ENCODE peak calls at places on chromosome 10, in four cellular contexts. One of them, this sample, is unnamed.

GRCh38 chr10:48742891-48743845 is 58.5 kb downstream of the WDFY4 start:
- DNase-seq in HEK293T: no peak
- DNase-seq in GM12878: no peak
- DNase-seq in HepG2: no peak
- DNase-seq in this sample: no peak

GRCh38 chr10:103618575-103619423 is 125.3 kb downstream of the NEURL1 start:
- DNase-seq in HEK293T: no peak
- DNase-seq in GM12878: no peak
- DNase-seq in HepG2: no peak
- DNase-seq in this sample: peak

GRCh38 chr10:129373718-129374117 is 93.3 kb upstream of the MGMT start:
- DNase-seq in HEK293T: no peak
- DNase-seq in GM12878: no peak
- DNase-seq in HepG2: no peak
- DNase-seq in this sample: no peak

GRCh38 chr10:51000164-51000563 is 74.1 kb upstream of the PRKG1 start:
- DNase-seq in HEK293T: no peak
- DNase-seq in GM12878: no peak
- DNase-seq in HepG2: no peak
- DNase-seq in this sample: no peak

GRCh38 chr10:97726636-97727178 is 10.2 kb upstream of the ZFYVE27 start:
- DNase-seq in HEK293T: peak
- DNase-seq in GM12878: no peak
- DNase-seq in HepG2: peak
- DNase-seq in this sample: peak

GRCh38 chr10:51786016-51786683 is 86.8 kb upstream of the CSTF2T start:
- DNase-seq in HEK293T: no peak
- DNase-seq in GM12878: no peak
- DNase-seq in HepG2: no peak
- DNase-seq in this sample: no peak

GRCh38 chr10:31584098-31584631 is 265.1 kb downstream of the ZEB1 start:
- DNase-seq in HEK293T: no peak
- DNase-seq in GM12878: no peak
- DNase-seq in HepG2: no peak
- DNase-seq in this sample: no peak

GRCh38 chr10:92690211-92691041 is 671 bp downstream of the HHEX start:
- DNase-seq in HEK293T: peak
- DNase-seq in GM12878: no peak
- DNase-seq in HepG2: no peak
- DNase-seq in this sample: peak

GRCh38 chr10:80457554-80458262 is 3.6 kb downstream of the TSPAN14 start:
- DNase-seq in HEK293T: no peak
- DNase-seq in GM12878: no peak
- DNase-seq in HepG2: peak
- DNase-seq in this sample: peak

GRCh38 chr10:7098160-7098762 is 312.6 kb downstream of the SFMBT2 start:
- DNase-seq in HEK293T: no peak
- DNase-seq in GM12878: no peak
- DNase-seq in HepG2: no peak
- DNase-seq in this sample: no peak

GRCh38 chr10:101495324-101495925 is 92.6 kb downstream of the POLL start:
- DNase-seq in HEK293T: peak
- DNase-seq in GM12878: no peak
- DNase-seq in HepG2: peak
- DNase-seq in this sample: peak

DNA sequence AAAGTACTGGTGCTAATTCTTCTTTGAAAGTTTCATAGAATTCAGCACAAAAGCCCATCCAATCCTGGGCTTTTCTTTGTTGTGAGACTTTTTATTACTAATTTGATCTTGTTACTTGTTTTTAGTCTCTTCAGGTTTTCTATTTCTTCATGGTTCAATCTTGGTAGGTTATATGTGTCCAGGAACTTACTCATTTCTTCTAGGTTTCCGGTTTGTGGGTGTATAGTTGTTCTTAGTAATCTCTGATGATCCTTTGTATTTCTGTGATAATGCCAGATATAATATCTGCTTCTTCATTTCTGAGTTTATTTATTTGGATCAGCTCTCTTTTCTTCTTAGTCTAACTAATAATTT is 147.5 kb downstream of the RTKN2 start:
- DNase-seq in HEK293T: no peak
- DNase-seq in GM12878: no peak
- DNase-seq in HepG2: no peak
- DNase-seq in this sample: no peak
- TF ChIP-seq FOXK2 in HEK293T: no peak
- TF ChIP-seq FOXK2 in GM12878: no peak
- TF ChIP-seq FOXK2 in HepG2: no peak
- TF ChIP-seq FOXK2 in this sample: no peak

DNA sequence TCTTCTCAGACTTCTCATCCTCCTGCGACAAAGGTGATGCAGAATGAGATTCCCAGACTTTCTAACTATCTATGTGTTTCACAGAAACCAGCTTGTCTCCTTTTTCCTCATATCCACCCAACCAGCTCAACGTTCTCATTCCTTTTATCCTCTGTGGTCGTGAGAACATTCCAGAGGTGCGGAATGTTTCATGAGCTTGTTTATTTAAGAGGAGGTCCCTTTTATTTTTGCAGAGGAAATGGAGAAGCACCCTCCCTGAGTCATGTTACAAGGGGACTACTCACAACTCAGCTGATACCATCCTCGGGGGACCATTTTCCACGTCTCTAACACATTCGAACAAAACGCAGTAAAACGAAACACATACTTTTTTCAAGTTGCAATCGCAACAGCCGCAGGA is 93.2 kb downstream of the ZRANB1 start:
- DNase-seq in HEK293T: no peak
- DNase-seq in GM12878: no peak
- DNase-seq in HepG2: peak
- DNase-seq in this sample: no peak
- TF ChIP-seq FOXK2 in HEK293T: no peak
- TF ChIP-seq FOXK2 in GM12878: no peak
- TF ChIP-seq FOXK2 in HepG2: no peak
- TF ChIP-seq FOXK2 in this sample: no peak

DNA sequence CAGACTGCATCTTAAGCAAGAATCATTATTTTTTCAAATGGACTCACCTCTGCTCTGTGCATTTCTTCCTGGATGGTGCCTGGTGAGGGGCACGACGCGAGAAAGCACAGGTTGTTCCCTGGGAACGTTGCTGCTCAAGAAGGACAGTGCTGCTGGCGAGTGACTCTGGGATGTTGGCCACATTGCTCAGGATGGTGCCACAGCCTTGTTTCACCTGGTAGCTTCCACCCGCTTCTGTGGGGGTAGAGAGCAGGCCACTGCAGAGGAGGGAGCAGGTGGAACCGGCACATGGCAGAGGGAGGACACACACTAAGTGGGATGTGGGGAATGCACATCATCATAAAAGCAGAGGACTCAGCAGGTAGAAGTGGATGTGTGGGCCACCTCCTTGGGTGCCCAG is 444.7 kb downstream of the TCERG1L start:
- DNase-seq in HEK293T: no peak
- DNase-seq in GM12878: no peak
- DNase-seq in HepG2: no peak
- DNase-seq in this sample: no peak
- TF ChIP-seq FOXK2 in HEK293T: no peak
- TF ChIP-seq FOXK2 in GM12878: no peak
- TF ChIP-seq FOXK2 in HepG2: no peak
- TF ChIP-seq FOXK2 in this sample: no peak

GRCh38 chr10:66501356-66501755 is 424.5 kb upstream of the LRRTM3 start:
- DNase-seq in HEK293T: no peak
- DNase-seq in GM12878: no peak
- DNase-seq in HepG2: peak
- DNase-seq in this sample: no peak

DNA sequence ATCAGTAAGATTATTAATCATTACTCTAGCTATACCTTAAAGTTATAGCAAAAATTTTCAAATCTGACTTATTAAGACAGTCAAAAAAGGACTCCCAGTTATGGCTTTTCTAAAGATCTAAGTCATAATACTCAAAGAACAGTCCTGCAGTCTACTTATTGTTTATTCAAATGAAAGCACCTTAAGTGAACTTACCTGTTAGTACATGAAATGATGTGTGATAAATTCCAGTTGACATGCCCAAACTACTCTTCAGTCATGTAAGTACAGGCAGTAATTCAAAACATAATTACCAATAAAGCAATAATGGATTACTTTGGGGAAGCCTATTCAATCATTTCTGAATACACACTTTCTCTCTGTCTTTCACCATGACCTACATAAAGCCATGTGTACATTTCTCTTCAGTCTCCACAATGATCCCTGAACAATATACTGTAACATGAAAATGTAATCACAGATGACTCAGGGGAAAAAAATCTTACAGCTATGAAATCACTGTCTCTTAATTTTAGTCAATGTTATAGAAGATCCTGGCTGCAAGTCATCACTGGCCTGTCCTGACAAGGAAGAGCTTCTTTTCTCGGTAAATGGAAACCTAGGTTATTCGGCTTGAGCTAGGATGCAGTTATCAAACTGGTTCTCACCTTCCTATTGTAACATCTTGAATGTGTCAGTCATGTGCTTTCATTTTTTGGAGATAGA is 420.7 kb upstream of the LRRTM3 start:
- DNase-seq in HEK293T: no peak
- DNase-seq in GM12878: no peak
- DNase-seq in HepG2: no peak
- DNase-seq in this sample: no peak
- TF ChIP-seq FOXK2 in HEK293T: no peak
- TF ChIP-seq FOXK2 in GM12878: no peak
- TF ChIP-seq FOXK2 in HepG2: no peak
- TF ChIP-seq FOXK2 in this sample: no peak

GRCh38 chr10:17215782-17216122 is 12.3 kb upstream of the VIM start:
- DNase-seq in HEK293T: no peak
- DNase-seq in GM12878: no peak
- DNase-seq in HepG2: no peak
- DNase-seq in this sample: no peak

GRCh38 chr10:17219024-17219423 is 9.0 kb upstream of the VIM start:
- DNase-seq in HEK293T: no peak
- DNase-seq in GM12878: no peak
- DNase-seq in HepG2: no peak
- DNase-seq in this sample: no peak

GRCh38 chr10:17216901-17217395 is 11.1 kb upstream of the VIM start:
- DNase-seq in HEK293T: no peak
- DNase-seq in GM12878: no peak
- DNase-seq in HepG2: no peak
- DNase-seq in this sample: no peak

GRCh38 chr10:17216217-17216900 is 11.7 kb upstream of the VIM start:
- DNase-seq in HEK293T: no peak
- DNase-seq in GM12878: peak
- DNase-seq in HepG2: peak
- DNase-seq in this sample: peak

DNA sequence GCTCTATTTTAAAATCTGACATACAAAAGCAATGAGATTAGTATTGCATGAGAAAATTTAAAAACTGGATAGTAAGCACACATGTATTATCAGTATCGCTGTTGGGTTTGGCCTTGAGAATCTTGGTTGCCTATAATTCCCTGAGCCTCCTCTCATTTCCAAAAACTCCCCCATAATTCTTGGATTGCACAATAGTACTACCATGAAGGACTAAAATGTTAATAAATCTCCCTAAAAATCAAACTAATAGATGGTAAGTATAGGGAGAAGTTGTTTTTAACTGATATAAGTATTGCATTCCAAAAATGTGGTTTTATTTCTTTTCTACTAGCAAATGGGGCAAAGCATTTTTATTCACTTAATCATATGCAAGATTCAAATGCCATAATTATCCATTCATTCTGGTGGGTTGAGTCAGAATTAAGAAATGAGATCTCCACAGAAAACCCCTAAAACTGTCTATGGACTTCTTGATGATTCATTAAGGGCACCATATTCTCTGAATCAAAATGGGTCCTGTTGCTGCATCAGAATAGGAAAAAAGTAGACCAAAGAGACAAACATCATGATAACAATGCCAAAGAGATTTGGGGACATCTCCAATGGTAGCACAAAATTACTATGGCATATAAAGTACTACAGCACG is 10.3 kb upstream of the VIM start:
- DNase-seq in HEK293T: no peak
- DNase-seq in GM12878: no peak
- DNase-seq in HepG2: no peak
- DNase-seq in this sample: no peak
- TF ChIP-seq FOXK2 in HEK293T: no peak
- TF ChIP-seq FOXK2 in GM12878: no peak
- TF ChIP-seq FOXK2 in HepG2: no peak
- TF ChIP-seq FOXK2 in this sample: no peak

DNA sequence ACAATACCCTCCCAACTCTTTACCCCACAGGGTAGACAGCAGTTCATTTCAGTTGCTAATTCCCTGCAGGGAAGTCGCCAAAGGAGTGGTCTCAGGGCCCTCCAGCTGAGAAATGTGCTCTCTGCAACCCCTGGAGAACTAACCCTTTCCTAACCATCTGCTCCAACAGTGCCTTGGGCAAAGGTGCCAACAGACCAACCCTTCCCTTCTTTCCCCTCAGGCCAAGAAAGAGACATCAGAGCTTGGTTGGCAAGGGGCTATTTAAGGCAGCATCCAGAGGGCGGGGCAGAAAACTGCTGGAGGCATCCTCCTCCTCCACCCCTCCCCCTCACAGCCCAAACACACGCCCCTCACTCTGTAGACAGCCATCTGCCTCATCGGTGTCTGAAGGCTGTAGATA is 1.7 kb downstream of the SORBS1 start:
- DNase-seq in HEK293T: no peak
- DNase-seq in GM12878: no peak
- DNase-seq in HepG2: no peak
- DNase-seq in this sample: no peak
- TF ChIP-seq FOXK2 in HEK293T: no peak
- TF ChIP-seq FOXK2 in GM12878: no peak
- TF ChIP-seq FOXK2 in HepG2: no peak
- TF ChIP-seq FOXK2 in this sample: no peak

DNA sequence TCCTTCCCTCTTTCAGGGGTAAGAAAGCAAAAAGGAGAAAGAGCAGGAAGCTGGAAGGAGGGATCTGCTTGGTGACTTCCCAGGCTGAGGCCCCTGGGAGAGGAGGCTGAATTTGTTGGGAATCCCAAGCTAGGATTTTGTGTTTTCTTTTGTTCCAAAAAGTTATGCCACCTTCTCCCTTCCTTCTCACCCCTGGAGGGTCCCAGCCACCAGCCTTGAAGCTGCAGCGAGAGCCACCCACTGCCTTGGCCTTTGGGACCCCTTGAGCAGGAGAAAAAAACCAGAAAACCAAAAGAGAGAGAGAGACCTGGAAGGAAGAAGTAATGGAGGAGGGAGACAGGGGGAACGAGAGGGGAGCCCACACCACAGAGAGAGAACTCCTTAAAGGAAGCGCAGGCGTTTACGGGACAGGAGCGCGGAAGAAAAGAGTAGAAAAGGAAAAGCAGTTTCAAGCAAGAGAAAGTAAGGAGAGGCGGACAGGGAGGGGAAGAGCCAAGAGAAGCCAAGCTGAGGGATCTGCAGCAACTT is 7.1 kb downstream of the VAX1 start:
- DNase-seq in HEK293T: no peak
- DNase-seq in GM12878: no peak
- DNase-seq in HepG2: no peak
- DNase-seq in this sample: no peak
- TF ChIP-seq FOXK2 in HEK293T: no peak
- TF ChIP-seq FOXK2 in GM12878: no peak
- TF ChIP-seq FOXK2 in HepG2: no peak
- TF ChIP-seq FOXK2 in this sample: no peak